ENCODE peak calls at places on chromosomes 3 and 15, in eight cellular contexts. Z is A549, G is left lung, E is HL-60, S is ovary, P is stomach, J is colonic mucosa, A is hepatocyte. T is an unnamed sample.

GRCh38 chr15:48946088-48946839 is 17.5 kb downstream of the SHC4 start:
- DNase-seq in S (no peak), P (no peak), A (peak), E (no peak), Z (peak), J (no peak), G (no peak), T (no peak)

GRCh38 chr3:141231923-141232861 is 567 bp downstream of the PXYLP1 start:
- DNase-seq in G (peak), S (peak), Z (peak), E (no peak), P (peak), J (peak), A (peak), T (peak)

GRCh38 chr3:167967257-167968010 is 128.3 kb downstream of the GOLIM4 start:
- DNase-seq in A (no peak), E (no peak), G (no peak), P (no peak), Z (no peak), J (no peak), S (no peak), T (no peak)

GRCh38 chr3:4974154-4974553 is 5.1 kb upstream of the BHLHE40 start:
- DNase-seq in Z (no peak), S (no peak), A (no peak), E (no peak), J (no peak), P (no peak), G (no peak), T (no peak)

GRCh38 chr3:25471081-25471768 is 43.2 kb downstream of the RARB start:
- DNase-seq in J (no peak), E (no peak), P (no peak), S (peak), Z (no peak), A (no peak), G (no peak), T (no peak)

GRCh38 chr3:132405188-132405587 is 12.1 kb upstream of the DNAJC13 start:
- DNase-seq in E (no peak), G (no peak), P (no peak), A (no peak), J (no peak), Z (no peak), S (no peak), T (no peak)

GRCh38 chr3:133854971-133855370 is 40.7 kb downstream of the RAB6B start:
- DNase-seq in Z (no peak), A (no peak), P (no peak), G (no peak), E (no peak), S (no peak), J (no peak), T (no peak)

GRCh38 chr15:80694624-80695098 is 449 bp upstream of the ABHD17C start:
- DNase-seq in J (peak), Z (peak), E (peak), A (no peak), P (no peak), S (peak), G (peak), T (peak)

GRCh38 chr3:127077506-127078064 is 94.7 kb downstream of the PLXNA1 start:
- DNase-seq in E (no peak), J (no peak), Z (no peak), A (no peak), G (peak), P (no peak), S (no peak), T (no peak)

GRCh38 chr3:127082066-127082465 is 99.2 kb downstream of the PLXNA1 start:
- DNase-seq in J (no peak), P (no peak), S (no peak), Z (no peak), A (no peak), E (no peak), G (no peak), T (no peak)

GRCh38 chr15:29919380-29919881 is 97.2 kb upstream of the TJP1 start:
- DNase-seq in P (no peak), G (no peak), A (no peak), J (no peak), E (no peak), S (no peak), Z (no peak), T (no peak)

GRCh38 chr3:44021646-44022594 is 219.8 kb upstream of the TOPAZ1 start:
- DNase-seq in P (no peak), J (no peak), S (no peak), E (no peak), A (no peak), Z (no peak), G (no peak), T (peak)

GRCh38 chr3:56855856-56856538 is 54.2 kb upstream of the ARHGEF3 start:
- DNase-seq in J (peak), E (peak), A (peak), P (peak), S (no peak), G (peak), Z (no peak), T (peak)

GRCh38 chr3:67947808-67948508 is 293.5 kb upstream of the SUCLG2 start:
- DNase-seq in Z (no peak), S (no peak), E (no peak), J (no peak), G (no peak), A (peak), P (no peak), T (no peak)

GRCh38 chr3:161266731-161267150 is 45.6 kb downstream of the NMD3 start:
- DNase-seq in G (no peak), P (no peak), E (no peak), S (no peak), J (no peak), A (no peak), Z (no peak), T (no peak)

GRCh38 chr3:48997714-48998637 is 7.9 kb downstream of the P4HTM start:
- DNase-seq in E (no peak), A (no peak), S (no peak), G (no peak), P (no peak), Z (no peak), J (no peak), T (no peak)

GRCh38 chr15:44066211-44066827 is 128.8 kb downstream of the FRMD5 start:
- DNase-seq in G (no peak), E (peak), J (peak), S (no peak), Z (peak), A (peak), P (peak), T (peak)

GRCh38 chr3:56861511-56861910 is 59.8 kb upstream of the ARHGEF3 start:
- DNase-seq in E (no peak), P (no peak), Z (no peak), G (no peak), J (no peak), A (no peak), S (no peak), T (no peak)

GRCh38 chr15:98609144-98609852 is 39.0 kb upstream of the IGF1R start:
- DNase-seq in S (peak), Z (no peak), J (no peak), A (no peak), P (no peak), E (no peak), G (no peak), T (peak)

GRCh38 chr3:42749753-42750231 is 23.3 kb downstream of the CCDC13 start:
- DNase-seq in Z (peak), P (peak), E (peak), S (no peak), J (no peak), A (no peak), G (no peak), T (peak)

GRCh38 chr3:112530573-112530972 is 31.2 kb downstream of the ATG3 start:
- DNase-seq in Z (peak), P (no peak), A (no peak), J (no peak), S (no peak), G (no peak), E (no peak), T (no peak)

GRCh38 chr3:114380233-114380645 is 86.4 kb downstream of the TIGIT start:
- DNase-seq in A (peak), P (peak), G (peak), J (peak), E (no peak), Z (no peak), S (peak), T (peak)

GRCh38 chr3:17433866-17434265 is 308.6 kb downstream of the TBC1D5 start:
- DNase-seq in E (no peak), A (no peak), S (no peak), G (peak), P (no peak), Z (no peak), J (no peak), T (no peak)
- TF ChIP-seq CTCF in E (no peak), A (no peak), S (no peak), G (no peak), P (no peak), Z (no peak), J (no peak), T (no peak)

DNA sequence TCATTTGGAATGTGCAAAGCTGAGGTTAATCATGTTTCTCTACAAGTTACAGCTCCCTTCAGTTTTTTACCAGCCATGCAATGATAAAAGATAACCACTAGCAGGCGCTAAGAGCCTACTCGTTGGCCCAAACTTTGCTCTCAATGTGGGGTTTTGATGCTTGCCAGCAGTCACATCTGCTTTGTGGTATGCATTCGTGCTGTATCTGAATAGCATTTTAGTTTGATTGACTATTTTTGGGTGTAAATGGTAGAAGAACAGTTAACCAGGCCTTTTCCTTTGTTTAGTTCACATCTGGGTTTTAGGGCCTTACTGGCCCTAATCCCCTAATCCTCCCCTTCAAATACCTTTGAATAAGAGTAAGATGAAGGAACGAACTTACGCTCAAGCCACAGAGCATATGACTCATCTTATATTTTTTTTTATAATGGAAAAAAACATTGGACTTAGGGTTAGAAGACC is 4.4 kb upstream of the CLDN11 start:
- DNase-seq in J (no peak), A (peak), G (no peak), Z (peak), S (peak), E (peak), P (no peak), T (peak)
- H3K27ac ChIP-seq in J (no peak), A (no peak), G (no peak), Z (no peak), S (no peak), E (no peak), P (no peak), T (no peak)

DNA sequence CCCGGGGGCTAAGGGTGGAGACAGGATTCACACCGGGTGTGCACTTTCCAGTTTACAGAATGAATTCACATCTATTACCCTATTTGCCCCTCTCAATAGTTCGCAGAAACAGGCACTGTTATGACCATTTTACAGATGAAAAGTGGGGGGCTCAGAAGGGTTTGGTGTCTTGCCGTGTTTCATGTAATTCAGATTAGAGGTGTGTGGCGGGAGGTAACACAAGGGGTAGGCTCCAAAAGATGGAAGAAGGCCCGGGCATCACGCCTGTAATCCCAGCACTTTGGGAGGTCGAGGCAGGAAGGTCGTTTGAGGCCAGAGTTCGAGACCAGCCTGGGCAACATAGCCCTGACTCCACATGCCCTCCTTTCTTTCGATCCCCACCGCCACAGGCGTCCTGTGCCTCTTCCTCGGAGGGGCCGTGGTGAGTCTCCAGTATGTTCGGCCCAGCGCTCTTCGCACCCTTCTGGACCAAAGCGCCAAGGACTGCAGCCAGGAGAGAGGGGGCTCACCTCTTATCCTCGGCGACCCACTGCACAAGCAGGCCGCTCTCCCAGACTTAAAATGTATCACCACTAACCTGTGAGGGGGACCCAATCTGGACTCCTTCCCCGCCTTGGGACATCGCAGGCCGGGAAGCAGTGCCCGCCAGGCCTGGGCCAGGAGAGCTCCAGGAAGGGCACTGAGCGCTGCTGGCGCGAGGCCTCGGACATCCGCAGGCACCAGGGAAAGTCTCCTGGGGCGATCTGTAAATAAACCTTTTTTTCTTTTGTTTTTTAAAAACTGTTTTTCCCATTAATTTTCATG is 3.4 kb downstream of the DUOXA2 start:
- DNase-seq in P (no peak), G (no peak), E (no peak), Z (no peak), S (no peak), A (no peak), J (no peak), T (no peak)
- H3K4me3 ChIP-seq in P (peak), G (no peak), E (no peak), Z (no peak), S (no peak), A (no peak), J (no peak), T (no peak)

DNA sequence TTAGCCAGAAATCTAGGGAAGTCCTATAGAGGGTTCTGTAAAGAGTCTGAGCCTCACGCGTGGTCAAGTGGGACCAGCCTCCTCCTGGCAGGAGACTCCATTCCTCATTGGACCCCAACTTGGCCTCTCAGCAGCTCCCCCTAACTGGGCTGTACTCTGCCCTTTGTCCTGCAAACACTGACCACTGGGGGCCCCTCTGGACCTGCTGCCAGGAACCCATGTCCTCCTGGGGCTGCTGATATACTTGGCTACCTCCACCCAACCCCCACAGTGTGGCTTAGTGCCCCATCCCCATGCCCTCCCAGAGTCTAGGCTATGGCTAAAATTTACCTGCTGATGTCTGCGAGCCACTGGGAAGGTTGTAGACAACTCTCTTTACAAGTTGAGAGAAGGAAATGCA is 62.7 kb downstream of the UBP1 start:
- DNase-seq in E (no peak), Z (no peak), G (no peak), A (no peak), P (no peak), S (no peak), J (no peak), T (no peak)
- TF ChIP-seq CTCF in E (no peak), Z (no peak), G (no peak), A (no peak), P (no peak), S (no peak), J (no peak), T (peak)

GRCh38 chr15:83287541-83288027 is 3.1 kb upstream of the BNC1 start:
- DNase-seq in P (no peak), S (no peak), E (no peak), Z (peak), G (no peak), A (no peak), J (no peak), T (peak)
- H3K27ac ChIP-seq in P (no peak), S (no peak), E (no peak), Z (peak), G (no peak), A (no peak), J (no peak), T (no peak)

DNA sequence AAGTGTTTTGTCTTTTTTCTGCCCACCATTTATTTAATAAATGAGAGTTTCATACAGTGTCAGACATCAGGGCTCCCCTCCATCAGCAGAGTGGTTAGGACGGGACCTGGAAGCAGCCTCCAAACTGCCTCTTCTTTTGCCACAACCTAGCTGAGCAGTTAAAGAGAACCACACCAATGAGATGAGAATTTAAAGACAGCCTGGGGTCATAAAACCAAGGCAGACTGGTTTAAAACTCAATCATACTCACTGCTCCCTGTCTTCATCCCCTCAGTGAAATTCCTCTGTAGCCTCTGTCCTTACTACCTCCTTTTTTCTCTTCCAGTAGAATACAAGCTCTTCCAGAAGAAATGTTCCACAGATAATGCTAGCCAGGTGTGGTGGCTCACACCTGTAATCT is 78.7 kb downstream of the WWTR1 start:
- DNase-seq in Z (no peak), P (no peak), S (no peak), E (no peak), G (no peak), J (no peak), A (no peak), T (no peak)
- H3K4me3 ChIP-seq in Z (no peak), P (no peak), S (no peak), E (no peak), G (no peak), J (no peak), A (no peak), T (no peak)

GRCh38 chr3:100709840-100710235 is 544 bp downstream of the TFG start:
- DNase-seq in G (peak), P (no peak), Z (peak), S (peak), J (peak), A (peak), E (peak), T (peak)

GRCh38 chr3:100706365-100706764 is 2.9 kb upstream of the TFG start:
- DNase-seq in A (no peak), G (no peak), P (no peak), S (no peak), J (no peak), Z (no peak), E (no peak), T (peak)

GRCh38 chr3:100708989-100709839 is at the start of gene TFG:
- DNase-seq in S (peak), P (peak), Z (peak), E (peak), G (peak), A (peak), J (peak), T (peak)

GRCh38 chr3:100708644-100708988 is 678 bp upstream of the TFG start:
- DNase-seq in A (peak), J (no peak), E (no peak), Z (no peak), G (no peak), P (no peak), S (no peak), T (no peak)

GRCh38 chr3:100710355-100711198 is 1.3 kb downstream of the TFG start:
- DNase-seq in G (no peak), A (peak), P (peak), S (no peak), E (peak), J (peak), Z (peak), T (peak)
- TF ChIP-seq CTCF in G (no peak), A (peak), P (no peak), S (no peak), E (no peak), J (no peak), Z (peak), T (peak)

GRCh38 chr3:142597898-142598297 is 1.7 kb downstream of the PLS1 start:
- DNase-seq in J (peak), S (no peak), A (no peak), G (no peak), P (no peak), E (no peak), Z (no peak), T (no peak)

GRCh38 chr3:142602630-142603339 is 6.6 kb downstream of the PLS1 start:
- DNase-seq in S (no peak), A (no peak), P (no peak), E (no peak), Z (no peak), J (peak), G (no peak), T (no peak)

GRCh38 chr3:142603340-142603730 is 7.1 kb downstream of the PLS1 start:
- DNase-seq in A (no peak), E (no peak), P (no peak), G (no peak), S (no peak), Z (no peak), J (peak), T (no peak)

GRCh38 chr3:142604940-142605339 is 8.7 kb downstream of the PLS1 start:
- DNase-seq in P (no peak), G (no peak), E (no peak), S (no peak), A (no peak), Z (no peak), J (no peak), T (no peak)

GRCh38 chr3:142601713-142602112 is 5.5 kb downstream of the PLS1 start:
- DNase-seq in Z (no peak), P (no peak), G (no peak), E (no peak), S (no peak), A (no peak), J (no peak), T (no peak)
- H3K27ac ChIP-seq in Z (no peak), P (no peak), G (no peak), E (no peak), S (no peak), A (no peak), J (peak), T (no peak)